ENCODE peak calls at places on chromosomes 12 and 14, in four cellular contexts. Q, I, Z and N are unnamed samples.
A peak's percentile ranks its signal among the peaks of the same experiment; 100 is the strongest.

GRCh38 chr12:53219116-53219955 is 12.3 kb upstream of the ITGB7 start:
- DNase-seq in Q (peak; percentile 73), I (peak; percentile 82), Z (peak; percentile 85), N (peak; percentile 84)

GRCh38 chr12:70576341-70577282 is 60.6 kb downstream of the PTPRB start:
- DNase-seq in Q (peak; percentile 66), I (no peak), Z (peak; percentile 38), N (peak; percentile 90)

GRCh38 chr12:77724367-77724957 is 106.2 kb upstream of the NAV3 start:
- DNase-seq in Q (no peak), I (no peak), Z (no peak), N (peak; percentile 70)

GRCh38 chr12:52217223-52217622 is 15.8 kb upstream of the KRT7 start:
- DNase-seq in Q (no peak), I (no peak), Z (no peak), N (no peak)

GRCh38 chr12:131688131-131688844 is 22.6 kb upstream of the SFSWAP start:
- DNase-seq in Q (no peak), I (no peak), Z (no peak), N (no peak)

GRCh38 chr12:32776258-32776657 is 20.6 kb upstream of the YARS2 start:
- DNase-seq in Q (no peak), I (no peak), Z (no peak), N (no peak)

GRCh38 chr14:21680072-21680471 is 6.5 kb upstream of the OR4E1 start:
- DNase-seq in Q (no peak), I (no peak), Z (no peak), N (peak; percentile 13)

GRCh38 chr14:83874662-83875061 is 1655.3 kb upstream of the FLRT2 start:
- DNase-seq in Q (no peak), I (no peak), Z (no peak), N (no peak)

GRCh38 chr12:30010071-30011052 is 226.6 kb upstream of the TMTC1 start:
- DNase-seq in Q (no peak), I (no peak), Z (no peak), N (no peak)

GRCh38 chr12:30965613-30965985 is 39.1 kb downstream of the TSPAN11 start:
- DNase-seq in Q (no peak), I (no peak), Z (no peak), N (no peak)

GRCh38 chr12:26700430-26700829 is 132.6 kb downstream of the ITPR2 start:
- DNase-seq in Q (no peak), I (no peak), Z (no peak), N (no peak)

GRCh38 chr14:77529213-77529612 is 30.6 kb upstream of the ISM2 start:
- DNase-seq in Q (no peak), I (no peak), Z (no peak), N (no peak)

GRCh38 chr14:76261371-76261811 is 109.7 kb downstream of the GPATCH2L start:
- DNase-seq in Q (no peak), I (no peak), Z (no peak), N (no peak)

GRCh38 chr14:52455291-52456088 is 96.8 kb downstream of the TXNDC16 start:
- DNase-seq in Q (no peak), I (no peak), Z (no peak), N (peak; percentile 71)

GRCh38 chr12:111451649-111452129 is 46.0 kb downstream of the SH2B3 start:
- DNase-seq in Q (peak; percentile 91), I (no peak), Z (peak; percentile 53), N (peak; percentile 67)

GRCh38 chr14:104700747-104701215 is 11.4 kb downstream of the INF2 start:
- DNase-seq in Q (no peak), I (no peak), Z (no peak), N (no peak)